ENCODE peak calls at places on chromosomes 11 and 22, in ten cellular contexts. Z, K, P, M, J, I, L, C, V and G are unnamed samples.

GRCh38 chr22:23036684-23037428 is 33.5 kb upstream of the GNAZ start:
- DNase-seq in Z (no peak), K (no peak), P (no peak), M (no peak), J (no peak), I (no peak), L (no peak), C (no peak), V (no peak), G (no peak)

GRCh38 chr11:93089474-93090102 is 108.2 kb downstream of the SLC36A4 start:
- DNase-seq in Z (no peak), K (no peak), P (peak), M (no peak), J (peak), I (no peak), L (peak), C (no peak), V (peak), G (no peak)

GRCh38 chr11:78460468-78460867 is 42.8 kb upstream of the GAB2 start:
- DNase-seq in Z (no peak), K (no peak), P (no peak), M (no peak), J (no peak), I (no peak), L (no peak), C (no peak), V (no peak), G (no peak)

GRCh38 chr11:133347988-133348387 is 184.3 kb downstream of the OPCML start:
- DNase-seq in Z (no peak), K (no peak), P (no peak), M (no peak), J (no peak), I (no peak), L (no peak), C (no peak), V (no peak), G (no peak)

GRCh38 chr11:132123854-132124835 is 753.7 kb downstream of the NTM start:
- DNase-seq in Z (no peak), K (no peak), P (no peak), M (no peak), J (no peak), I (no peak), L (peak), C (no peak), V (peak), G (no peak)

GRCh38 chr11:71281901-71282300 is 29.5 kb upstream of the SHANK2 start:
- DNase-seq in Z (no peak), K (no peak), P (no peak), M (no peak), J (no peak), I (no peak), L (no peak), C (no peak), V (peak), G (peak)

GRCh38 chr11:285021-285893 is 3.7 kb upstream of the PGGHG start:
- DNase-seq in Z (peak), K (no peak), P (no peak), M (no peak), J (no peak), I (no peak), L (no peak), C (no peak), V (peak), G (no peak)

GRCh38 chr11:27721505-27722116 is 21.4 kb upstream of the BDNF start:
- DNase-seq in Z (no peak), K (no peak), P (no peak), M (no peak), J (no peak), I (no peak), L (peak), C (no peak), V (no peak), G (no peak)

GRCh38 chr22:29716814-29717213 is 3.0 kb upstream of the CABP7 start:
- DNase-seq in Z (no peak), K (peak), P (peak), M (peak), J (peak), I (peak), L (peak), C (peak), V (peak), G (no peak)

GRCh38 chr11:26721967-26722366 is at the start of gene SLC5A12:
- DNase-seq in Z (no peak), K (no peak), P (no peak), M (no peak), J (no peak), I (no peak), L (no peak), C (no peak), V (no peak), G (no peak)

GRCh38 chr11:9073826-9074225 is 17.6 kb downstream of the SCUBE2 start:
- DNase-seq in Z (no peak), K (no peak), P (no peak), M (no peak), J (no peak), I (no peak), L (no peak), C (no peak), V (no peak), G (no peak)

GRCh38 chr11:19394525-19395016 is 153.8 kb upstream of the E2F8 start:
- DNase-seq in Z (no peak), K (no peak), P (no peak), M (no peak), J (no peak), I (no peak), L (no peak), C (no peak), V (no peak), G (peak)

GRCh38 chr11:120121336-120121735 is 16.6 kb downstream of the TRIM29 start:
- DNase-seq in Z (no peak), K (no peak), P (no peak), M (no peak), J (no peak), I (no peak), L (no peak), C (no peak), V (no peak), G (no peak)

GRCh38 chr22:49776891-49777290 is 50.8 kb downstream of the BRD1 start:
- DNase-seq in Z (no peak), K (no peak), P (no peak), M (no peak), J (no peak), I (no peak), L (no peak), C (no peak), V (no peak), G (no peak)

GRCh38 chr11:111347723-111348115 is 31.4 kb downstream of the POU2AF1 start:
- DNase-seq in Z (no peak), K (no peak), P (no peak), M (no peak), J (no peak), I (no peak), L (no peak), C (no peak), V (peak), G (no peak)

GRCh38 chr11:116519499-116519898 is 253.3 kb downstream of the BUD13 start:
- DNase-seq in Z (no peak), K (no peak), P (no peak), M (no peak), J (no peak), I (no peak), L (peak), C (no peak), V (peak), G (no peak)

GRCh38 chr11:73498343-73498742 is 99.6 kb downstream of the FAM168A start:
- DNase-seq in Z (no peak), K (no peak), P (no peak), M (no peak), J (no peak), I (no peak), L (no peak), C (no peak), V (peak), G (no peak)

GRCh38 chr11:45384711-45385241 is 98.6 kb upstream of the SYT13 start:
- DNase-seq in Z (no peak), K (no peak), P (peak), M (no peak), J (no peak), I (no peak), L (no peak), C (no peak), V (no peak), G (no peak)

GRCh38 chr11:129143335-129143734 is 48.8 kb downstream of the ARHGAP32 start:
- DNase-seq in Z (peak), K (peak), P (no peak), M (peak), J (peak), I (peak), L (no peak), C (peak), V (no peak), G (peak)

GRCh38 chr11:45266693-45267451 is 19.3 kb downstream of the SYT13 start:
- DNase-seq in Z (no peak), K (no peak), P (no peak), M (no peak), J (no peak), I (no peak), L (no peak), C (no peak), V (peak), G (no peak)

GRCh38 chr11:115965754-115966504 is 461.7 kb upstream of the CADM1 start:
- DNase-seq in Z (no peak), K (no peak), P (peak), M (no peak), J (no peak), I (no peak), L (no peak), C (peak), V (peak), G (no peak)

GRCh38 chr11:64164392-64165312 is 1.3 kb downstream of the MACROD1 start:
- DNase-seq in Z (no peak), K (peak), P (peak), M (peak), J (no peak), I (no peak), L (no peak), C (no peak), V (peak), G (no peak)

GRCh38 chr11:57752954-57753353 is 1.3 kb upstream of the BTBD18 start:
- DNase-seq in Z (no peak), K (no peak), P (no peak), M (no peak), J (no peak), I (no peak), L (no peak), C (no peak), V (no peak), G (no peak)

GRCh38 chr11:76385903-76386302 is 4.8 kb downstream of the GVQW3 start:
- DNase-seq in Z (no peak), K (no peak), P (no peak), M (no peak), J (no peak), I (no peak), L (no peak), C (no peak), V (no peak), G (no peak)

GRCh38 chr11:111795333-111795985 is 29.3 kb upstream of the PPP2R1B start:
- DNase-seq in Z (no peak), K (no peak), P (no peak), M (no peak), J (no peak), I (no peak), L (no peak), C (no peak), V (no peak), G (no peak)

GRCh38 chr11:94486068-94486467 is 7.6 kb downstream of the MRE11 start:
- DNase-seq in Z (no peak), K (no peak), P (no peak), M (no peak), J (no peak), I (no peak), L (no peak), C (no peak), V (no peak), G (no peak)

GRCh38 chr11:119505861-119506260 is 82.9 kb upstream of the THY1 start:
- DNase-seq in Z (no peak), K (no peak), P (no peak), M (no peak), J (no peak), I (no peak), L (no peak), C (no peak), V (no peak), G (no peak)

GRCh38 chr11:125625225-125625593 is 246 bp downstream of the CHEK1 start:
- DNase-seq in Z (no peak), K (no peak), P (no peak), M (no peak), J (no peak), I (no peak), L (no peak), C (no peak), V (no peak), G (no peak)

GRCh38 chr11:45741032-45741431 is 63.9 kb upstream of the SLC35C1 start:
- DNase-seq in Z (no peak), K (no peak), P (peak), M (no peak), J (no peak), I (no peak), L (no peak), C (no peak), V (no peak), G (no peak)

GRCh38 chr11:73649206-73649605 is 2.8 kb downstream of the PLEKHB1 start:
- DNase-seq in Z (no peak), K (no peak), P (no peak), M (no peak), J (no peak), I (no peak), L (no peak), C (no peak), V (no peak), G (no peak)

GRCh38 chr11:64858467-64859401 is 14.3 kb upstream of the CDC42BPG start:
- DNase-seq in Z (no peak), K (peak), P (no peak), M (peak), J (no peak), I (no peak), L (no peak), C (no peak), V (no peak), G (no peak)

GRCh38 chr11:33507356-33507755 is 193.3 kb downstream of the C11orf91 start:
- DNase-seq in Z (no peak), K (no peak), P (no peak), M (no peak), J (no peak), I (no peak), L (no peak), C (no peak), V (no peak), G (no peak)

GRCh38 chr11:12050470-12050891 is 42.1 kb upstream of the DKK3 start:
- DNase-seq in Z (no peak), K (no peak), P (no peak), M (no peak), J (no peak), I (no peak), L (no peak), C (no peak), V (no peak), G (no peak)

GRCh38 chr11:12050911-12051667 is 42.7 kb upstream of the DKK3 start:
- DNase-seq in Z (peak), K (no peak), P (no peak), M (no peak), J (no peak), I (no peak), L (no peak), C (no peak), V (no peak), G (no peak)

GRCh38 chr11:12053606-12054361 is 45.4 kb upstream of the DKK3 start:
- DNase-seq in Z (peak), K (no peak), P (no peak), M (no peak), J (no peak), I (no peak), L (no peak), C (no peak), V (no peak), G (no peak)

GRCh38 chr11:12056112-12056511 is 47.7 kb upstream of the DKK3 start:
- DNase-seq in Z (no peak), K (no peak), P (no peak), M (no peak), J (no peak), I (no peak), L (no peak), C (no peak), V (no peak), G (no peak)

GRCh38 chr11:12052676-12053605 is 44.5 kb upstream of the DKK3 start:
- DNase-seq in Z (peak), K (no peak), P (no peak), M (no peak), J (no peak), I (no peak), L (no peak), C (no peak), V (peak), G (no peak)
- TF ChIP-seq CTCF in Z (no peak), K (no peak), P (peak), M (no peak), J (peak), I (no peak), L (no peak), C (no peak), V (peak), G (no peak)

DNA sequence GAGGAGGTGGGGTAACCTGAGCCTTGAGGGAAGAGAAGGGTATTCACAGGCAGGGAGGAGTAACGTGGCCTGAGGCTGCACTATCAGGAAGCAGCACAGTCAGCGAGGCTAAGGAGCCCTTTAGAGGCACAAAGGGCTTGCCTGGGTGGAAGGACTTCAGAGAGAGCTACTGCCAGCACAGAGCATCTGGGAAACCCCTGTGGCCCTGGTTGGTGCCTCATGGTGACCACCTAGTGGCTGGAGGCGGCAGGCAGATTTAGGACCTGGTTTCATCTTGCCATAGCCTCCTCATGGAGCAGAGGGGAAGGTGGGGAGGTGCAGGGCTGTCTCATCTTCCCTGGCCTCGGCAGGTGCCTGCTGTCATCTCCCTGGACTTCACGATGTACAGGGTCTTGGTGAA is 64.5 kb downstream of the MPPED1 start:
- DNase-seq in Z (no peak), K (no peak), P (no peak), M (no peak), J (no peak), I (no peak), L (no peak), C (no peak), V (peak), G (no peak)
- H3K27ac ChIP-seq in Z (no peak), K (no peak), P (no peak), M (no peak), J (no peak), I (no peak), L (no peak), C (no peak), V (no peak), G (no peak)

DNA sequence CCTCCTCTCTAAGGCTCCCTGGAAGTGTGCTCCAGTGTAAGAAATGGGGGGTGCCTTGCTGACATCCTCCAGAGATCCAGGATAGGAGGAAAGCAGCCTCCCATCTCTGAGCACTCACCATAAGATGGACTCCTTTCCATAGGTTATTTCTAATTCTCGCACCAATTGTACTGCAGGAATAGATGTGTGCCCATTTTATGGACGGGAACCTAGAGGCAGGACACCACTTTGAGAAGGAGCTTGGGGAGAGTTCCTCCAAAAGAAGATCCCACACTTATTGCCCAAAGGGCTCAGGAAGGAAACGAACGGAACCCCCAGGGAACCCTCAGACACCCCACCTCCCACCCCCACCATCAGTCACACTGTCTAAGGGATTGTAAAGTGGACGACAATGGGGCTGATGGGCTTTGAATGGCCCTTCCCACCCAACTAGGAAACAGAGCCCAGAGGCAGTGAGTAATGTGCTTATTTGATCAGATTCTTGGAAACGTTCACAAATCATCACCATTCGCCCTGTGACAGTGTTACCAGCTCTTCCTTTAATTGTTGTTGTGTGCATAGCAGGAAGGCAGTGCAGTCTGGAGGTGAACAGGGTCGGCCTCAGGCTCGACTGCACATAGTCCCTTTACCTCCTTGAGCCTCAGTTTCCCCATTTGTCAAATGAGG is 8.3 kb upstream of the MN1 start:
- DNase-seq in Z (no peak), K (no peak), P (no peak), M (no peak), J (no peak), I (no peak), L (no peak), C (no peak), V (no peak), G (no peak)
- TF ChIP-seq CTCF in Z (no peak), K (no peak), P (no peak), M (no peak), J (no peak), I (no peak), L (no peak), C (no peak), V (no peak), G (no peak)

GRCh38 chr22:20034143-20034542 is 13.2 kb downstream of the TANGO2 start:
- DNase-seq in Z (no peak), K (no peak), P (no peak), M (no peak), J (no peak), I (no peak), L (no peak), C (no peak), V (no peak), G (no peak)
- H3K27ac ChIP-seq in Z (no peak), K (no peak), P (no peak), M (peak), J (no peak), I (peak), L (no peak), C (no peak), V (no peak), G (no peak)

DNA sequence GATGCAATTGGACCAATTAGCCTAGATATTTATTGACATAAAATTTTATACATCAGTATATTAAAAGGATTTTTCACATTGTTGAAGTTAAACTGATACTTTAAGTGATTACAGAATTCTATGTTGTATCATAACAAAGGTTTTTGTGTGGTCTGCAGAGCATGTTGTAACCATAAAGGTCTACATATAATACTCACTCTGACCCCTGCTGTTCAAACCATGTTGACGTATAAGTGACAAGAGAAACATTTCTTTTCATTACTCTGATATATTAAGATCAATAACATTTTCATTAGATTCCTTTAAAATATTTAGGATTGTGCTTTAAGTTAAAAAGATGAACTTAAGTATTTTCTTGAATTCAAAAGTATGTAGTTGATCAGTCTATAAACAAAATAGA is 63.9 kb downstream of the GAS2 start:
- DNase-seq in Z (no peak), K (no peak), P (peak), M (no peak), J (no peak), I (no peak), L (peak), C (no peak), V (no peak), G (no peak)
- TF ChIP-seq CTCF in Z (no peak), K (peak), P (peak), M (peak), J (no peak), I (no peak), L (peak), C (no peak), V (peak), G (no peak)

GRCh38 chr11:118239509-118239908 is 12.7 kb downstream of the MPZL3 start:
- DNase-seq in Z (no peak), K (no peak), P (no peak), M (no peak), J (no peak), I (no peak), L (no peak), C (no peak), V (no peak), G (no peak)

GRCh38 chr11:118243993-118244762 is 8.0 kb downstream of the MPZL3 start:
- DNase-seq in Z (no peak), K (no peak), P (no peak), M (no peak), J (no peak), I (no peak), L (no peak), C (no peak), V (no peak), G (no peak)

GRCh38 chr11:118243161-118243560 is 9.0 kb downstream of the MPZL3 start:
- DNase-seq in Z (no peak), K (no peak), P (no peak), M (no peak), J (no peak), I (no peak), L (no peak), C (no peak), V (no peak), G (no peak)

GRCh38 chr11:118238947-118239346 is 13.2 kb downstream of the MPZL3 start:
- DNase-seq in Z (no peak), K (no peak), P (peak), M (no peak), J (no peak), I (no peak), L (no peak), C (no peak), V (no peak), G (no peak)

GRCh38 chr11:118241191-118242098 is 10.7 kb downstream of the MPZL3 start:
- DNase-seq in Z (no peak), K (peak), P (no peak), M (no peak), J (peak), I (no peak), L (no peak), C (peak), V (no peak), G (no peak)
- H3K27ac ChIP-seq in Z (peak), K (peak), P (no peak), M (peak), J (peak), I (no peak), L (no peak), C (peak), V (no peak), G (no peak)